ENCODE peak calls at places on chromosomes 12 and 14, in four cellular contexts. M is IMR-90, C is H1, D is GM12878. L is an unnamed sample.

GRCh38 chr12:118354903-118355302 is 17.8 kb downstream of the TAOK3 start:
- DNase-seq in C (no peak), D (no peak), M (peak; percentile 40), L (no peak)

GRCh38 chr14:88872976-88873375 is 48.5 kb downstream of the TTC8 start:
- DNase-seq in M (no peak), C (no peak), D (no peak), L (no peak)

GRCh38 chr14:94395900-94396574 is 7.6 kb upstream of the SERPINA1 start:
- DNase-seq in D (no peak), M (no peak), C (no peak), L (no peak)

GRCh38 chr12:52217223-52217622 is 15.8 kb upstream of the KRT7 start:
- DNase-seq in M (no peak), D (no peak), C (no peak), L (no peak)

GRCh38 chr14:67881225-67881624 is 61.6 kb downstream of the RAD51B start:
- DNase-seq in D (peak; percentile 81), C (no peak), M (no peak), L (no peak)

GRCh38 chr14:67487937-67488893 is at the start of gene TMEM229B:
- DNase-seq in C (no peak), D (peak; percentile 94), M (no peak), L (no peak)

GRCh38 chr12:108117163-108117849 is 11.8 kb upstream of the WSCD2 start:
- DNase-seq in C (no peak), D (no peak), M (no peak), L (peak; percentile 91)

GRCh38 chr12:13661005-13661887 is 320.2 kb downstream of the GRIN2B start:
- DNase-seq in M (peak; percentile 47), C (peak; percentile 63), D (peak; percentile 3), L (peak; percentile 33)

GRCh38 chr12:1639538-1639937 is 10.5 kb downstream of the WNT5B start:
- DNase-seq in M (no peak), D (no peak), C (no peak), L (no peak)

GRCh38 chr14:75452324-75452723 is 24.5 kb downstream of the JDP2 start:
- DNase-seq in D (no peak), C (no peak), M (no peak), L (no peak)

GRCh38 chr14:69896972-69897371 is 17.8 kb downstream of the SMOC1 start:
- DNase-seq in D (no peak), M (no peak), C (no peak), L (no peak)

GRCh38 chr12:15956413-15957185 is 45.5 kb downstream of the DERA start:
- DNase-seq in M (no peak), D (no peak), C (no peak), L (no peak)

GRCh38 chr14:23202001-23202400 is 18.5 kb upstream of the SLC7A8 start:
- DNase-seq in D (no peak), M (no peak), C (no peak), L (no peak)

GRCh38 chr14:35425850-35426249 is 21.3 kb upstream of the NFKBIA start:
- DNase-seq in C (no peak), D (no peak), M (no peak), L (no peak)

GRCh38 chr14:88993946-88994345 is 169.5 kb downstream of the TTC8 start:
- DNase-seq in M (peak; percentile 76), D (no peak), C (no peak), L (no peak)

GRCh38 chr12:118212627-118213026 is 76.7 kb downstream of the PEBP1 start:
- DNase-seq in M (no peak), D (no peak), C (no peak), L (no peak)

GRCh38 chr14:57480044-57480443 is 13.6 kb downstream of the CCDC198 start:
- DNase-seq in D (no peak), M (no peak), C (no peak), L (no peak)

GRCh38 chr14:103910262-103910935 is 17.9 kb upstream of the TDRD9 start:
- DNase-seq in C (peak; percentile 85), M (peak; percentile 66), D (peak; percentile 9), L (peak; percentile 54)

GRCh38 chr12:34406996-34407300 is 384.7 kb downstream of the ALG10 start:
- DNase-seq in M (no peak), D (no peak), C (no peak), L (no peak)

GRCh38 chr14:77721437-77721836 is 13.5 kb downstream of the SLIRP start:
- DNase-seq in M (no peak), D (no peak), C (no peak), L (no peak)

GRCh38 chr12:47419500-47419899 is 286.3 kb downstream of the RPAP3 start:
- DNase-seq in C (no peak), M (peak; percentile 79), D (no peak), L (no peak)
- TF ChIP-seq CHD1 in C (no peak), M (no peak), D (no peak), L (no peak)

GRCh38 chr12:125687820-125688219 is 622.6 kb downstream of the AACS start:
- DNase-seq in M (no peak), D (no peak), C (no peak), L (no peak)

GRCh38 chr12:125688223-125688622 is 623.0 kb downstream of the AACS start:
- DNase-seq in D (no peak), C (no peak), M (no peak), L (no peak)

GRCh38 chr12:125690841-125691240 is 625.6 kb downstream of the AACS start:
- DNase-seq in C (no peak), M (no peak), D (no peak), L (no peak)

GRCh38 chr12:125688881-125689280 is 623.6 kb downstream of the AACS start:
- DNase-seq in D (no peak), C (no peak), M (no peak), L (no peak)

GRCh38 chr12:125689576-125690410 is 624.6 kb downstream of the AACS start:
- DNase-seq in M (no peak), C (no peak), D (no peak), L (no peak)
- TF ChIP-seq CHD1 in M (no peak), C (no peak), D (no peak), L (no peak)

GRCh38 chr14:21748869-21749303 is 75.3 kb upstream of the OR4E1 start:
- DNase-seq in C (peak; percentile 68), D (no peak), M (peak; percentile 31), L (no peak)

GRCh38 chr14:21749306-21749868 is 75.8 kb upstream of the OR4E1 start:
- DNase-seq in M (no peak), C (no peak), D (no peak), L (no peak)
- TF ChIP-seq CHD1 in M (no peak), C (no peak), D (no peak), L (no peak)

GRCh38 chr12:95633049-95633545 is 81.8 kb upstream of the USP44 start:
- DNase-seq in M (peak; percentile 91), C (no peak), D (no peak), L (no peak)
- TF ChIP-seq CHD1 in M (no peak), C (no peak), D (no peak), L (no peak)

GRCh38 chr14:20934148-20934762 is 21.0 kb upstream of the RNASE2 start:
- DNase-seq in C (peak; percentile 96), D (no peak), M (no peak), L (peak; percentile 51)
- TF ChIP-seq CHD1 in C (no peak), D (no peak), M (no peak), L (no peak)

GRCh38 chr12:62603811-62604098 is 137.1 kb downstream of the MON2 start:
- DNase-seq in M (no peak), D (no peak), C (no peak), L (no peak)
- TF ChIP-seq CHD1 in M (no peak), D (peak; percentile 24), C (peak; percentile 20), L (peak; percentile 19)

GRCh38 chr12:88720785-88721650 is 140.7 kb upstream of the KITLG start:
- DNase-seq in M (no peak), D (no peak), C (no peak), L (no peak)

GRCh38 chr12:88716240-88716639 is 136.0 kb upstream of the KITLG start:
- DNase-seq in C (no peak), M (no peak), D (no peak), L (no peak)

GRCh38 chr12:88720231-88720630 is 140.0 kb upstream of the KITLG start:
- DNase-seq in M (no peak), C (no peak), D (no peak), L (no peak)

GRCh38 chr12:88715673-88716072 is 135.4 kb upstream of the KITLG start:
- DNase-seq in M (no peak), C (no peak), D (no peak), L (no peak)
- TF ChIP-seq CHD1 in M (no peak), C (no peak), D (no peak), L (no peak)